ENCODE peak calls at places on chromosomes 1 and 21, in four cellular contexts. V is HL-60, U is GM12878, R is K562. T is an unnamed sample.

GRCh38 chr1:239884776-239885175 is 206.9 kb upstream of the FMN2 start:
- DNase-seq in R (no peak), V (no peak), U (no peak), T (no peak)

GRCh38 chr1:242008788-242009500 is 10.0 kb upstream of the MAP1LC3C start:
- DNase-seq in U (no peak), R (no peak), V (no peak), T (no peak)

GRCh38 chr1:9710037-9710436 is 58.5 kb downstream of the PIK3CD start:
- DNase-seq in U (no peak), V (no peak), R (no peak), T (no peak)

GRCh38 chr1:169042377-169042776 is 64.1 kb upstream of the ATP1B1 start:
- DNase-seq in V (no peak), R (no peak), U (no peak), T (no peak)

GRCh38 chr1:107851418-107851817 is 113.6 kb downstream of the VAV3 start:
- DNase-seq in R (no peak), U (no peak), V (no peak), T (no peak)

GRCh38 chr1:206002833-206003532 is at the start of gene RAB7B:
- DNase-seq in V (no peak), U (no peak), R (no peak), T (no peak)

GRCh38 chr1:10853701-10854100 is 57.3 kb upstream of the CASZ1 start:
- DNase-seq in U (no peak), R (no peak), V (no peak), T (no peak)

GRCh38 chr1:109395602-109396512 is 1.9 kb downstream of the SORT1 start:
- DNase-seq in U (no peak), V (peak; percentile 42), R (no peak), T (no peak)

GRCh38 chr1:31208361-31208945 is 31.2 kb downstream of the NKAIN1 start:
- DNase-seq in V (peak; percentile 79), R (no peak), U (no peak), T (no peak)

GRCh38 chr1:26016944-26017545 is 4.5 kb upstream of the EXTL1 start:
- DNase-seq in R (no peak), U (no peak), V (peak; percentile 37), T (no peak)

GRCh38 chr1:210340751-210341328 is 12.1 kb downstream of the HHAT start:
- DNase-seq in V (no peak), U (no peak), R (no peak), T (no peak)

GRCh38 chr1:14926214-14926613 is 227.3 kb upstream of the TMEM51 start:
- DNase-seq in R (no peak), V (no peak), U (no peak), T (no peak)

GRCh38 chr1:59511476-59512465 is 214.9 kb downstream of the FGGY start:
- DNase-seq in R (no peak), V (no peak), U (no peak), T (no peak)

GRCh38 chr1:143735764-143736461 is 235.9 kb downstream of the FAM72C start:
- DNase-seq in R (no peak), V (no peak), U (no peak), T (no peak)

GRCh38 chr1:230310381-230311163 is 115.6 kb downstream of the PGBD5 start:
- DNase-seq in V (peak; percentile 54), U (peak; percentile 11), R (peak; percentile 92), T (peak; percentile 66)

GRCh38 chr1:60033066-60033465 is 40.5 kb downstream of the C1orf87 start:
- DNase-seq in U (no peak), V (no peak), R (no peak), T (no peak)

GRCh38 chr1:184418955-184419733 is 32.3 kb downstream of the C1orf21 start:
- DNase-seq in V (peak; percentile 5), R (no peak), U (no peak), T (no peak)

GRCh38 chr1:8363186-8363585 is 45.3 kb downstream of the SLC45A1 start:
- DNase-seq in U (no peak), R (no peak), V (no peak), T (no peak)

GRCh38 chr1:67749844-67750689 is 65.1 kb downstream of the GADD45A start:
- DNase-seq in R (peak; percentile 43), U (no peak), V (peak; percentile 41), T (no peak)

GRCh38 chr1:165542647-165543046 is 1.2 kb upstream of the LRRC52 start:
- DNase-seq in V (no peak), U (no peak), R (no peak), T (no peak)

GRCh38 chr1:51600954-51601353 is 15.9 kb upstream of the OSBPL9 start:
- DNase-seq in U (no peak), R (no peak), V (no peak), T (no peak)

GRCh38 chr1:228989992-228990827 is 254.9 kb downstream of the RHOU start:
- DNase-seq in U (no peak), V (peak; percentile 96), R (no peak), T (no peak)

GRCh38 chr1:202014060-202014459 is 3.7 kb downstream of the ELF3 start:
- DNase-seq in U (no peak), V (no peak), R (no peak), T (no peak)

GRCh38 chr1:202011994-202012393 is 1.6 kb downstream of the ELF3 start:
- DNase-seq in U (no peak), R (no peak), V (no peak), T (no peak)

GRCh38 chr1:202013601-202014000 is 3.2 kb downstream of the ELF3 start:
- DNase-seq in V (no peak), R (no peak), U (no peak), T (no peak)

GRCh38 chr1:202014915-202015676 is 4.7 kb downstream of the ELF3 start:
- DNase-seq in V (no peak), U (no peak), R (no peak), T (no peak)

DNA sequence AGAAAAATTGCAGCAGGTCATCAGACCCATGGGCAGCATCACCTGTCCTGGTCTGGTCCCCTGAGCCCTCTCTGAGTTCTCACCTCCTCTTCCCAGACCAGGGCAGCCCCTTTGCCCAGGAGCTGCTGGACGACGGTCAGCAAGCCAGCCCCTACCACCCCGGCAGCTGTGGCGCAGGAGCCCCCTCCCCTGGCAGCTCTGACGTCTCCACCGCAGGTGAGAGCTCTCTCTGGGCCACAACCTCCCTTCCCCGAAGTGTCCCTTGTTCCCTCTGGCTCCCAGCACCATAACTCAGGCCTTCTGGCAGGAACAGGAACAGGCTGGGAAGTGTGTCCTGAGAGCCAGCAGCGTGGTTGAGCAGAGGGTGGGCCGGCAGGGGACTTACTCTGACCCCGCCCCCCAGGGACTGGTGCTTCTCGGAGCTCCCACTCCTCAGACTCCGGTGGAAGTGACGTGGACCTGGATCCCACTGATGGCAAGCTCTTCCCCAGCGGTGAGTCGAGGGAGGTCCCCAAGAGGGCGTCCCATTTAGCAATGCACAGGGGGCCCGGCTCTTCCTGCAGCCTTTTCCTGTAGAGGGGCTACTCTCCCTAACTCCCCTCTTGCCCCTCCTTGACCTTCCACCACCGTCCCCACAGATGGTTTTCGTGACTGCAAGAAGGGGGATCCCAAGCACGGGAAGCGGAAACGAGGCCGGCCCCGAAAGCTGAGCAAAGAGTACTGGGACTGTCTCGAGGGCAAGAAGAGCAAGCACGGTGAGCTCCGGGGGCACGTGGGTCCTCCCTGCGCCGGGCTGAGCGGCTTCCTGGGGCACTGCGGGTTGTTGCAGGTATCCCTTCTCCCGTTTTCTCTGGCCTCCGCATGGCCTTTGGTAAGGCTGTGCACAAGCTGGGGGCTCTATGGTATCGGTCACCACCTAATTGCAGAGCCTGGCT is 2.4 kb downstream of the ELF3 start:
- DNase-seq in V (no peak), U (no peak), R (no peak), T (no peak)
- TF ChIP-seq POLR2AphosphoS5 in V (no peak), U (no peak), R (no peak), T (no peak)

GRCh38 chr1:7128293-7128692 is 343.0 kb downstream of the CAMTA1 start:
- DNase-seq in U (no peak), V (no peak), R (no peak), T (no peak)

GRCh38 chr1:7121622-7121988 is 336.4 kb downstream of the CAMTA1 start:
- DNase-seq in U (no peak), R (no peak), V (no peak), T (no peak)

GRCh38 chr1:7130127-7130526 is 344.9 kb downstream of the CAMTA1 start:
- DNase-seq in U (no peak), R (no peak), V (no peak), T (no peak)

GRCh38 chr1:7127322-7128050 is 342.2 kb downstream of the CAMTA1 start:
- DNase-seq in U (no peak), R (no peak), V (peak; percentile 19), T (no peak)
- TF ChIP-seq SPI1 in U (no peak), R (no peak), V (no peak), T (no peak)

GRCh38 chr21:29710498-29710897 is 229.3 kb downstream of the GRIK1 start:
- DNase-seq in V (no peak), R (no peak), U (no peak), T (no peak)

GRCh38 chr21:29701676-29702075 is 238.1 kb downstream of the GRIK1 start:
- DNase-seq in R (no peak), U (no peak), V (no peak), T (no peak)

DNA sequence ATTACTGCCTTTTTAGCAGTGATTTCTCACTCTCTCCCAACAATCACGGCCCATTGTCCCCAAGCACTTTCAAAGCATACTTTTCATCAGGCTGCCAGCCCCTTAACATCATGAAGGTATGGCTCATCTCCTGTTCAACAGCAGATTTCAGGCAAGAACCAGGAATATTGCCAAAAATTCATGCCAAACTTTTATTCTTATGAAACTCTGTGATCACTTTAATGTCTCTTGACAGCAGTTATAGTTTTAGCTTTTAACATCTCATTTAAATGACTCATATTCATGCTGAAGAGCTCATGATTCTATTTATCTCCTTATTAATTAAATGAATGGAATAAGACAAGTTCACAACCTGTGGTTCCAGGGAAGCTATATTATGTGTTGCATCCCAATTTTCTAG is 235.1 kb downstream of the GRIK1 start:
- DNase-seq in R (no peak), V (no peak), U (no peak), T (no peak)
- TF ChIP-seq POLR2AphosphoS5 in R (no peak), V (no peak), U (no peak), T (no peak)

GRCh38 chr1:175482072-175482451 is 261.3 kb downstream of the TNR start:
- DNase-seq in R (no peak), U (no peak), V (no peak), T (no peak)

GRCh38 chr1:175481126-175482071 is 262.0 kb downstream of the TNR start:
- DNase-seq in V (no peak), U (no peak), R (peak; percentile 56), T (no peak)

GRCh38 chr1:175480343-175480827 is 263.0 kb downstream of the TNR start:
- DNase-seq in V (no peak), U (no peak), R (no peak), T (no peak)

GRCh38 chr1:175478203-175478602 is 265.2 kb downstream of the TNR start:
- DNase-seq in R (no peak), U (no peak), V (no peak), T (no peak)

DNA sequence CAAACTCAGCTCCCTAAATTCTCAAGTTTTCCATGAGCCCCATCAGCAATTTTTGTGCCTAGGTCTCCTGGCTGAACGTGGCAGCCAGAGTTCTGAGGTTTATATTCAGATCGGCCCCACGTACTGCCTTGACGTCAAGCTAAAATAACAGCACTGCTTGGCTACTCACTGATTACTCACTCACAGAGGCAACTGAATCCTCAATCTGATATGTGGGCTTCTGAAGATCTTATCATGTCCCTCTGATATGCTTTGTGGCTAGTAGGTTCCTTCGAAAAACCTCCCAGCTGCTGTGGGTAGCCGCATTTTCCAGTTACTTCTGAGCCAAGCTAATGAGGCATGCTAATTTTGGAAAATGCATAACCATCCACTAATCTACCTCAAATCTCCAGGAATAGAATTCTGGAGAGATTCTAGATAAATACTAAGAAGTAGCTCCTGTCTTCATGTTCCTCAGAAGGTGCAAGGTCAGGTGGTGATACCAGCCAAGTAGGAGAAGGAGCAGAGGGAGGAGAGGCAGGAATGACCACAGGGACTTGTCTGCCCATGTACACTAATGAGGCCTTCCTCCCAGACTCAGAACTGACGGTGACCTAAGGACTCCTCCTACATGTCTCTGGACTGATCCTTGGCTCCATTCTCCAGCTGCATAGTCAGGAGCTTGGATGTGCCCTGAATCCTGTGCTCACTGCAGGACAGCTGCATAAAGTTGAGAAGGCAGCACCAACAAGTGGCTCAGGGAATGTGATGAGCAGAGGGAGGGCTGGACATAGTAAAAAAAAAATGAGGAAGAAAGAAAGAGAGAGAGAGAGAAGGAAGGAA is 263.7 kb downstream of the TNR start:
- DNase-seq in R (no peak), U (no peak), V (no peak), T (no peak)
- TF ChIP-seq SPI1 in R (no peak), U (no peak), V (no peak), T (no peak)